ENCODE peak calls at places on chromosomes 16 and 17, in ten cellular contexts. One of them, this sample, is unnamed.

GRCh38 chr17:39138416-39139136 is 12.9 kb downstream of the PLXDC1 start:
- DNase-seq in astrocyte: peak
- DNase-seq in esophagus squamous epithelium: no peak
- DNase-seq in WTC11: no peak
- DNase-seq in osteocyte: no peak
- DNase-seq in heart left ventricle: no peak
- DNase-seq in HFF-Myc: no peak
- DNase-seq in epithelial cell of esophagus: no peak
- DNase-seq in right atrium auricular region: no peak
- DNase-seq in fibroblast of mammary gland: no peak
- DNase-seq in this sample: no peak

GRCh38 chr17:1779571-1780074 is 17.8 kb downstream of the SERPINF1 start:
- DNase-seq in WTC11: no peak
- DNase-seq in astrocyte: peak
- DNase-seq in esophagus squamous epithelium: no peak
- DNase-seq in heart left ventricle: peak
- DNase-seq in epithelial cell of esophagus: peak
- DNase-seq in osteocyte: no peak
- DNase-seq in right atrium auricular region: peak
- DNase-seq in fibroblast of mammary gland: peak
- DNase-seq in HFF-Myc: peak
- DNase-seq in this sample: peak

GRCh38 chr16:81861503-81861902 is 82.4 kb downstream of the PLCG2 start:
- DNase-seq in epithelial cell of esophagus: peak
- DNase-seq in right atrium auricular region: no peak
- DNase-seq in heart left ventricle: no peak
- DNase-seq in osteocyte: no peak
- DNase-seq in astrocyte: no peak
- DNase-seq in WTC11: no peak
- DNase-seq in HFF-Myc: no peak
- DNase-seq in fibroblast of mammary gland: no peak
- DNase-seq in esophagus squamous epithelium: no peak
- DNase-seq in this sample: no peak

GRCh38 chr16:9412362-9413311 is 321.2 kb downstream of the HAPSTR1 start:
- DNase-seq in HFF-Myc: no peak
- DNase-seq in right atrium auricular region: no peak
- DNase-seq in osteocyte: no peak
- DNase-seq in WTC11: no peak
- DNase-seq in epithelial cell of esophagus: no peak
- DNase-seq in esophagus squamous epithelium: no peak
- DNase-seq in astrocyte: no peak
- DNase-seq in fibroblast of mammary gland: no peak
- DNase-seq in heart left ventricle: no peak
- DNase-seq in this sample: no peak

GRCh38 chr16:4828567-4829320 is 18.3 kb downstream of the GLYR1 start:
- DNase-seq in right atrium auricular region: no peak
- DNase-seq in heart left ventricle: peak
- DNase-seq in osteocyte: no peak
- DNase-seq in epithelial cell of esophagus: no peak
- DNase-seq in fibroblast of mammary gland: no peak
- DNase-seq in HFF-Myc: no peak
- DNase-seq in esophagus squamous epithelium: no peak
- DNase-seq in WTC11: no peak
- DNase-seq in astrocyte: no peak
- DNase-seq in this sample: no peak

GRCh38 chr17:39624313-39624712 is 2.4 kb upstream of the PPP1R1B start:
- DNase-seq in epithelial cell of esophagus: no peak
- DNase-seq in astrocyte: no peak
- DNase-seq in HFF-Myc: no peak
- DNase-seq in osteocyte: no peak
- DNase-seq in right atrium auricular region: no peak
- DNase-seq in WTC11: no peak
- DNase-seq in fibroblast of mammary gland: no peak
- DNase-seq in heart left ventricle: no peak
- DNase-seq in esophagus squamous epithelium: no peak
- DNase-seq in this sample: no peak

GRCh38 chr17:71516149-71516548 is 604.7 kb upstream of the SOX9 start:
- DNase-seq in fibroblast of mammary gland: no peak
- DNase-seq in right atrium auricular region: no peak
- DNase-seq in epithelial cell of esophagus: peak
- DNase-seq in osteocyte: no peak
- DNase-seq in WTC11: no peak
- DNase-seq in esophagus squamous epithelium: no peak
- DNase-seq in astrocyte: no peak
- DNase-seq in HFF-Myc: no peak
- DNase-seq in heart left ventricle: no peak
- DNase-seq in this sample: no peak

GRCh38 chr16:3458278-3458851 is 14.9 kb downstream of the NAA60 start:
- DNase-seq in fibroblast of mammary gland: no peak
- DNase-seq in heart left ventricle: no peak
- DNase-seq in right atrium auricular region: no peak
- DNase-seq in esophagus squamous epithelium: no peak
- DNase-seq in osteocyte: no peak
- DNase-seq in epithelial cell of esophagus: peak
- DNase-seq in HFF-Myc: no peak
- DNase-seq in astrocyte: peak
- DNase-seq in WTC11: peak
- DNase-seq in this sample: peak

GRCh38 chr16:4783251-4783950 is 4.7 kb downstream of the SEPTIN12 start:
- DNase-seq in esophagus squamous epithelium: no peak
- DNase-seq in HFF-Myc: no peak
- DNase-seq in osteocyte: no peak
- DNase-seq in right atrium auricular region: no peak
- DNase-seq in astrocyte: no peak
- DNase-seq in epithelial cell of esophagus: no peak
- DNase-seq in WTC11: no peak
- DNase-seq in heart left ventricle: no peak
- DNase-seq in fibroblast of mammary gland: no peak
- DNase-seq in this sample: no peak

GRCh38 chr17:5667871-5668270 is 83.6 kb upstream of the NLRP1 start:
- DNase-seq in epithelial cell of esophagus: no peak
- DNase-seq in HFF-Myc: no peak
- DNase-seq in osteocyte: no peak
- DNase-seq in esophagus squamous epithelium: no peak
- DNase-seq in heart left ventricle: no peak
- DNase-seq in fibroblast of mammary gland: peak
- DNase-seq in right atrium auricular region: no peak
- DNase-seq in WTC11: peak
- DNase-seq in astrocyte: no peak
- DNase-seq in this sample: no peak

GRCh38 chr16:14303654-14304394 is 232.7 kb downstream of the MRTFB start:
- DNase-seq in esophagus squamous epithelium: no peak
- DNase-seq in epithelial cell of esophagus: no peak
- DNase-seq in WTC11: peak
- DNase-seq in right atrium auricular region: no peak
- DNase-seq in astrocyte: no peak
- DNase-seq in fibroblast of mammary gland: no peak
- DNase-seq in osteocyte: no peak
- DNase-seq in heart left ventricle: no peak
- DNase-seq in HFF-Myc: no peak
- DNase-seq in this sample: no peak

GRCh38 chr17:68909066-68909465 is 46.1 kb downstream of the ABCA8 start:
- DNase-seq in astrocyte: peak
- DNase-seq in right atrium auricular region: peak
- DNase-seq in fibroblast of mammary gland: peak
- DNase-seq in esophagus squamous epithelium: no peak
- DNase-seq in HFF-Myc: peak
- DNase-seq in osteocyte: no peak
- DNase-seq in heart left ventricle: peak
- DNase-seq in epithelial cell of esophagus: peak
- DNase-seq in WTC11: no peak
- DNase-seq in this sample: peak

GRCh38 chr16:85610059-85610445 is 3.1 kb upstream of the GSE1 start:
- DNase-seq in esophagus squamous epithelium: no peak
- DNase-seq in osteocyte: no peak
- DNase-seq in right atrium auricular region: no peak
- DNase-seq in astrocyte: no peak
- DNase-seq in WTC11: no peak
- DNase-seq in epithelial cell of esophagus: peak
- DNase-seq in heart left ventricle: no peak
- DNase-seq in HFF-Myc: no peak
- DNase-seq in fibroblast of mammary gland: no peak
- DNase-seq in this sample: no peak
- TF ChIP-seq CTCF in esophagus squamous epithelium: no peak
- TF ChIP-seq CTCF in osteocyte: no peak
- TF ChIP-seq CTCF in right atrium auricular region: no peak
- TF ChIP-seq CTCF in astrocyte: no peak
- TF ChIP-seq CTCF in WTC11: no peak
- TF ChIP-seq CTCF in epithelial cell of esophagus: no peak
- TF ChIP-seq CTCF in heart left ventricle: no peak
- TF ChIP-seq CTCF in HFF-Myc: no peak
- TF ChIP-seq CTCF in fibroblast of mammary gland: no peak
- TF ChIP-seq CTCF in this sample: no peak

DNA sequence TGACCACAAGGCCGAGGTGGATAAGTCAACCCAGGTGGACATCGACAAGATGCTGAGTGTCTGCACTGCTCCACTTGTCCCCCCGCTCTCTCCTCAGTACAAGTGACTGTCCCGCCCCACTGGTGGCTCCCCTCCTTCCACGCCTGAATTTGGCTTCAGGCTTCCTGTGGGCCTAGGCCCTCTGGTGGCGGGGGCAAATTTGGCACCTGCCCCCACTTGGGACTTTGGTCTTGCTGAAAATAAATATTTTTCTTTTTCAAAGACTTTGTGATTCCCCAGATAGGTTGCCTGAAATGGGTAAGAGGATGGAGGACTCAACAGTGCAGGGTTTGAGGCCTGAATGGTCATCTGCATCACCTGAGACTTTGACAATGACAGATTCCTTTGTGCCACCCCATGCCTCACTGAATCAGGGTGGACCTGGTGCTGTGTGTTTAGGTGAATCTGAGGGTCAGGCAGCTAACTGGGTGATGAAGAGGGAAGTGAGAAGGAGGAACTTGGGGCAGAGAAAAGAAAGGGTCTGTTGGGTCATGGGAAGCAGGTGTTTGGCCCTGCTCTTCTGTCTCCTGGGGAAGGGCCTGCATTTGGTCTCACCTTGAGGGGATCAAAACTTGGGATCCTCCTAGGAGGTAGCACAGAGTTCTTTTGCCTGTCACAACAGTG is 2.0 kb downstream of the C16orf86 start:
- DNase-seq in right atrium auricular region: no peak
- DNase-seq in osteocyte: no peak
- DNase-seq in heart left ventricle: no peak
- DNase-seq in epithelial cell of esophagus: no peak
- DNase-seq in astrocyte: no peak
- DNase-seq in fibroblast of mammary gland: no peak
- DNase-seq in WTC11: no peak
- DNase-seq in esophagus squamous epithelium: no peak
- DNase-seq in HFF-Myc: no peak
- DNase-seq in this sample: no peak
- TF ChIP-seq CTCF in right atrium auricular region: no peak
- TF ChIP-seq CTCF in osteocyte: no peak
- TF ChIP-seq CTCF in heart left ventricle: no peak
- TF ChIP-seq CTCF in epithelial cell of esophagus: peak
- TF ChIP-seq CTCF in astrocyte: peak
- TF ChIP-seq CTCF in fibroblast of mammary gland: peak
- TF ChIP-seq CTCF in WTC11: no peak
- TF ChIP-seq CTCF in esophagus squamous epithelium: peak
- TF ChIP-seq CTCF in HFF-Myc: peak
- TF ChIP-seq CTCF in this sample: no peak

GRCh38 chr17:14211246-14211645 is 25.4 kb downstream of the CDRT15 start:
- DNase-seq in HFF-Myc: no peak
- DNase-seq in epithelial cell of esophagus: no peak
- DNase-seq in osteocyte: no peak
- DNase-seq in fibroblast of mammary gland: no peak
- DNase-seq in astrocyte: no peak
- DNase-seq in WTC11: no peak
- DNase-seq in right atrium auricular region: no peak
- DNase-seq in heart left ventricle: no peak
- DNase-seq in esophagus squamous epithelium: no peak
- DNase-seq in this sample: no peak
- TF ChIP-seq CTCF in HFF-Myc: no peak
- TF ChIP-seq CTCF in epithelial cell of esophagus: no peak
- TF ChIP-seq CTCF in osteocyte: no peak
- TF ChIP-seq CTCF in fibroblast of mammary gland: no peak
- TF ChIP-seq CTCF in astrocyte: no peak
- TF ChIP-seq CTCF in WTC11: no peak
- TF ChIP-seq CTCF in right atrium auricular region: no peak
- TF ChIP-seq CTCF in heart left ventricle: no peak
- TF ChIP-seq CTCF in esophagus squamous epithelium: no peak
- TF ChIP-seq CTCF in this sample: no peak

GRCh38 chr17:41880130-41880529 is 14.9 kb upstream of the KLHL11 start:
- DNase-seq in astrocyte: no peak
- DNase-seq in esophagus squamous epithelium: no peak
- DNase-seq in osteocyte: no peak
- DNase-seq in heart left ventricle: no peak
- DNase-seq in epithelial cell of esophagus: no peak
- DNase-seq in right atrium auricular region: no peak
- DNase-seq in fibroblast of mammary gland: no peak
- DNase-seq in WTC11: no peak
- DNase-seq in HFF-Myc: no peak
- DNase-seq in this sample: no peak

GRCh38 chr17:41891135-41892065 is 26.2 kb upstream of the KLHL11 start:
- DNase-seq in osteocyte: no peak
- DNase-seq in WTC11: no peak
- DNase-seq in heart left ventricle: no peak
- DNase-seq in fibroblast of mammary gland: no peak
- DNase-seq in HFF-Myc: no peak
- DNase-seq in epithelial cell of esophagus: no peak
- DNase-seq in right atrium auricular region: no peak
- DNase-seq in astrocyte: no peak
- DNase-seq in esophagus squamous epithelium: no peak
- DNase-seq in this sample: no peak

GRCh38 chr17:41882756-41883155 is 17.5 kb upstream of the KLHL11 start:
- DNase-seq in esophagus squamous epithelium: no peak
- DNase-seq in epithelial cell of esophagus: no peak
- DNase-seq in astrocyte: no peak
- DNase-seq in fibroblast of mammary gland: no peak
- DNase-seq in HFF-Myc: no peak
- DNase-seq in WTC11: no peak
- DNase-seq in heart left ventricle: no peak
- DNase-seq in osteocyte: no peak
- DNase-seq in right atrium auricular region: no peak
- DNase-seq in this sample: no peak

GRCh38 chr17:41888332-41888965 is 23.2 kb upstream of the KLHL11 start:
- DNase-seq in heart left ventricle: no peak
- DNase-seq in astrocyte: no peak
- DNase-seq in HFF-Myc: no peak
- DNase-seq in fibroblast of mammary gland: no peak
- DNase-seq in WTC11: no peak
- DNase-seq in right atrium auricular region: no peak
- DNase-seq in epithelial cell of esophagus: no peak
- DNase-seq in esophagus squamous epithelium: no peak
- DNase-seq in osteocyte: no peak
- DNase-seq in this sample: no peak

DNA sequence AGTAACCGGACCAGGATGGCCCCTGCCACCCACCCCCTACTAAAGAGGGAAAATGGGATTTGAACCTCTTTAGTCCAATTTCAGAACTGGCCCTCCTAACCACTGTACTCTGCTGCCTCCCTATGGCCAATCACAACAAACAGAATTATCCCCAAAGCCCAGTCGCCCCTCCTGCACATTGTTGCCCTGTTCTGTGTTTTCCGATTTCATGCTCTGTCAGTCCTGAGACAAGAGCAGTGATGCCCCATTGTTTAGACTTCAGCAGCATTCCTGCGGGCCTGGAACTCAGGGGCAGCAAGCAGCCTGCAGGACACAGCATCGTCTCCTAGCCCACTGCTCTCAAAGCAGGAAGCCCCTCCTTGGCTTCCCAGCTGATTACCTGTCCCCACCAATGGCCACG is 20.5 kb upstream of the KLHL11 start:
- DNase-seq in astrocyte: no peak
- DNase-seq in WTC11: no peak
- DNase-seq in fibroblast of mammary gland: no peak
- DNase-seq in HFF-Myc: no peak
- DNase-seq in esophagus squamous epithelium: no peak
- DNase-seq in heart left ventricle: no peak
- DNase-seq in osteocyte: no peak
- DNase-seq in right atrium auricular region: no peak
- DNase-seq in epithelial cell of esophagus: no peak
- DNase-seq in this sample: no peak
- TF ChIP-seq CTCF in astrocyte: peak
- TF ChIP-seq CTCF in WTC11: no peak
- TF ChIP-seq CTCF in fibroblast of mammary gland: no peak
- TF ChIP-seq CTCF in HFF-Myc: peak
- TF ChIP-seq CTCF in esophagus squamous epithelium: peak
- TF ChIP-seq CTCF in heart left ventricle: no peak
- TF ChIP-seq CTCF in osteocyte: peak
- TF ChIP-seq CTCF in right atrium auricular region: no peak
- TF ChIP-seq CTCF in epithelial cell of esophagus: peak
- TF ChIP-seq CTCF in this sample: peak

This sample was measured in fibroblast of the aortic adventitia.